ENCODE peak calls at places on chromosome 3, in eight cellular contexts. Y is iris pigment epithelial cell; H is HCEC 1CT; I is GM19239; X is nucleus accumbens; N is lower leg skin; Q is activated CD4-positive, CD25-positive, alpha-beta regulatory T cell treated with anti-CD3 and anti-CD28 coated beads, Interleukin-2, amount 50 U/mL, for 72 hours; J is Calu3. F is an unnamed sample.

GRCh38 chr3:41464858-41465257 is 265.6 kb downstream of the CTNNB1 start:
- DNase-seq in J (no peak), N (no peak), H (no peak), Y (no peak), I (no peak), X (no peak), Q (no peak), F (no peak)

GRCh38 chr3:4528802-4529201 is 35.7 kb downstream of the ITPR1 start:
- DNase-seq in I (no peak), Q (no peak), J (no peak), N (no peak), X (no peak), H (no peak), Y (no peak), F (no peak)

GRCh38 chr3:15815696-15816095 is 17.9 kb upstream of the ANKRD28 start:
- DNase-seq in Y (peak; percentile 74), I (no peak), J (no peak), H (peak; percentile 76), Q (no peak), X (no peak), N (no peak), F (peak; percentile 80)

GRCh38 chr3:169759256-169759655 is 5.6 kb downstream of the TERC start:
- DNase-seq in Y (peak; percentile 84), J (no peak), H (peak; percentile 88), X (no peak), I (no peak), Q (no peak), N (no peak), F (no peak)

GRCh38 chr3:33936921-33937210 is 138.4 kb downstream of the PDCD6IP start:
- DNase-seq in Q (no peak), X (no peak), H (no peak), I (no peak), J (no peak), Y (no peak), N (no peak), F (no peak)

GRCh38 chr3:45043715-45044299 is 17.7 kb downstream of the CLEC3B start:
- DNase-seq in I (no peak), X (no peak), Q (no peak), Y (peak; percentile 86), J (no peak), N (no peak), H (peak; percentile 93), F (peak; percentile 90)

GRCh38 chr3:14525685-14526631 is 14.2 kb downstream of the GRIP2 start:
- DNase-seq in Y (peak; percentile 55), Q (no peak), J (no peak), N (no peak), H (no peak), I (no peak), X (no peak), F (peak; percentile 88)

GRCh38 chr3:70554170-70554569 is 241.7 kb upstream of the MDFIC2 start:
- DNase-seq in Y (peak; percentile 91), H (no peak), X (no peak), Q (no peak), I (no peak), J (no peak), N (no peak), F (no peak)

GRCh38 chr3:168040624-168041208 is 55.0 kb downstream of the GOLIM4 start:
- DNase-seq in Q (no peak), H (peak; percentile 78), J (peak; percentile 22), X (no peak), I (no peak), Y (peak; percentile 80), N (no peak), F (peak; percentile 77)

GRCh38 chr3:42518800-42519567 is 16.5 kb downstream of the VIPR1 start:
- DNase-seq in N (no peak), Y (no peak), I (no peak), J (no peak), Q (no peak), H (no peak), X (no peak), F (no peak)

GRCh38 chr3:48155122-48155521 is 33.1 kb downstream of the CDC25A start:
- DNase-seq in X (no peak), H (peak; percentile 85), J (peak; percentile 26), Y (peak; percentile 88), Q (no peak), N (no peak), I (no peak), F (peak; percentile 53)

GRCh38 chr3:170426240-170426797 is 7.7 kb downstream of the CLDN11 start:
- DNase-seq in X (no peak), H (no peak), Q (no peak), J (no peak), N (no peak), Y (peak; percentile 83), I (no peak), F (no peak)

GRCh38 chr3:189515916-189516531 is 115.2 kb upstream of the TP63 start:
- DNase-seq in I (no peak), Y (no peak), X (no peak), N (no peak), J (no peak), H (no peak), Q (no peak), F (no peak)

GRCh38 chr3:46368569-46368968 is 2.2 kb upstream of the CCR5 start:
- DNase-seq in Y (no peak), J (peak; percentile 52), N (no peak), X (no peak), I (no peak), H (peak; percentile 27), Q (peak; percentile 40), F (peak; percentile 21)

GRCh38 chr3:184693011-184693975 is 18.6 kb downstream of the MAGEF1 start:
- DNase-seq in Y (no peak), J (no peak), I (no peak), Q (no peak), N (peak; percentile 79), H (no peak), X (no peak), F (peak; percentile 58)

GRCh38 chr3:131356006-131356405 is 25.6 kb upstream of the NUDT16 start:
- DNase-seq in J (no peak), Y (no peak), H (no peak), Q (no peak), I (no peak), X (no peak), N (no peak), F (no peak)